ENCODE peak calls at places on chromosomes 5 and 9, in ten cellular contexts. One of them, this sample, is unnamed.

GRCh38 chr5:9233712-9234111 is 312.2 kb downstream of the SEMA5A start:
- DNase-seq in cardiac muscle cell: peak; percentile 19
- DNase-seq in uterus: no peak
- DNase-seq in heart left ventricle: no peak
- DNase-seq in BJ: peak; percentile 31
- DNase-seq in IMR-90: peak; percentile 51
- DNase-seq in testis: no peak
- DNase-seq in Peyer's patch: no peak
- DNase-seq in ovary: no peak
- DNase-seq in colonic mucosa: no peak
- DNase-seq in this sample: no peak

GRCh38 chr5:142872795-142873194 is 102.6 kb downstream of the ARHGAP26 start:
- DNase-seq in ovary: no peak
- DNase-seq in cardiac muscle cell: peak; percentile 47
- DNase-seq in colonic mucosa: peak; percentile 72
- DNase-seq in IMR-90: peak; percentile 65
- DNase-seq in heart left ventricle: no peak
- DNase-seq in uterus: no peak
- DNase-seq in testis: no peak
- DNase-seq in BJ: no peak
- DNase-seq in Peyer's patch: peak; percentile 72
- DNase-seq in this sample: peak; percentile 59

GRCh38 chr5:109844148-109844547 is 154.4 kb downstream of the MAN2A1 start:
- DNase-seq in IMR-90: peak; percentile 28
- DNase-seq in Peyer's patch: no peak
- DNase-seq in BJ: no peak
- DNase-seq in testis: no peak
- DNase-seq in cardiac muscle cell: peak; percentile 14
- DNase-seq in colonic mucosa: no peak
- DNase-seq in uterus: no peak
- DNase-seq in ovary: no peak
- DNase-seq in heart left ventricle: no peak
- DNase-seq in this sample: no peak

GRCh38 chr9:6605202-6605601 is 40.3 kb downstream of the GLDC start:
- DNase-seq in ovary: no peak
- DNase-seq in Peyer's patch: no peak
- DNase-seq in BJ: no peak
- DNase-seq in uterus: no peak
- DNase-seq in cardiac muscle cell: no peak
- DNase-seq in colonic mucosa: no peak
- DNase-seq in IMR-90: no peak
- DNase-seq in heart left ventricle: no peak
- DNase-seq in testis: no peak
- DNase-seq in this sample: no peak

GRCh38 chr5:12023614-12024241 is 119.5 kb upstream of the CTNND2 start:
- DNase-seq in uterus: no peak
- DNase-seq in heart left ventricle: no peak
- DNase-seq in colonic mucosa: no peak
- DNase-seq in Peyer's patch: no peak
- DNase-seq in testis: no peak
- DNase-seq in ovary: no peak
- DNase-seq in IMR-90: peak; percentile 27
- DNase-seq in BJ: no peak
- DNase-seq in cardiac muscle cell: peak; percentile 38
- DNase-seq in this sample: no peak

GRCh38 chr5:76870046-76870445 is 20.2 kb downstream of the S100Z start:
- DNase-seq in ovary: no peak
- DNase-seq in heart left ventricle: no peak
- DNase-seq in IMR-90: peak; percentile 6
- DNase-seq in testis: no peak
- DNase-seq in colonic mucosa: no peak
- DNase-seq in uterus: no peak
- DNase-seq in cardiac muscle cell: no peak
- DNase-seq in Peyer's patch: no peak
- DNase-seq in BJ: peak; percentile 15
- DNase-seq in this sample: no peak

GRCh38 chr5:167063788-167064187 is 1227.7 kb upstream of the WWC1 start:
- DNase-seq in uterus: no peak
- DNase-seq in testis: no peak
- DNase-seq in ovary: no peak
- DNase-seq in heart left ventricle: no peak
- DNase-seq in Peyer's patch: no peak
- DNase-seq in cardiac muscle cell: no peak
- DNase-seq in BJ: no peak
- DNase-seq in colonic mucosa: no peak
- DNase-seq in IMR-90: no peak
- DNase-seq in this sample: no peak

GRCh38 chr9:128636024-128636390 is 20.6 kb downstream of the DYNC2I2 start:
- DNase-seq in cardiac muscle cell: peak; percentile 10
- DNase-seq in uterus: peak; percentile 50
- DNase-seq in Peyer's patch: peak; percentile 84
- DNase-seq in heart left ventricle: peak; percentile 83
- DNase-seq in testis: peak; percentile 43
- DNase-seq in colonic mucosa: peak; percentile 71
- DNase-seq in IMR-90: no peak
- DNase-seq in ovary: peak; percentile 64
- DNase-seq in BJ: no peak
- DNase-seq in this sample: no peak

GRCh38 chr5:163248333-163248732 is 189.1 kb upstream of the CCNG1 start:
- DNase-seq in BJ: no peak
- DNase-seq in colonic mucosa: no peak
- DNase-seq in heart left ventricle: no peak
- DNase-seq in cardiac muscle cell: no peak
- DNase-seq in uterus: no peak
- DNase-seq in Peyer's patch: no peak
- DNase-seq in IMR-90: no peak
- DNase-seq in testis: no peak
- DNase-seq in ovary: no peak
- DNase-seq in this sample: no peak

GRCh38 chr9:6938873-6939272 is 181.1 kb downstream of the KDM4C start:
- DNase-seq in testis: no peak
- DNase-seq in BJ: peak; percentile 24
- DNase-seq in IMR-90: peak; percentile 24
- DNase-seq in heart left ventricle: no peak
- DNase-seq in uterus: no peak
- DNase-seq in cardiac muscle cell: no peak
- DNase-seq in Peyer's patch: no peak
- DNase-seq in ovary: no peak
- DNase-seq in colonic mucosa: no peak
- DNase-seq in this sample: no peak

GRCh38 chr9:136703231-136703870 is 9.0 kb upstream of the DIPK1B start:
- DNase-seq in ovary: no peak
- DNase-seq in colonic mucosa: no peak
- DNase-seq in heart left ventricle: no peak
- DNase-seq in testis: no peak
- DNase-seq in BJ: no peak
- DNase-seq in Peyer's patch: no peak
- DNase-seq in IMR-90: no peak
- DNase-seq in uterus: no peak
- DNase-seq in cardiac muscle cell: no peak
- DNase-seq in this sample: no peak

GRCh38 chr5:142245776-142246175 is 79.0 kb downstream of the SPRY4 start:
- DNase-seq in IMR-90: no peak
- DNase-seq in ovary: no peak
- DNase-seq in uterus: no peak
- DNase-seq in testis: no peak
- DNase-seq in cardiac muscle cell: peak; percentile 32
- DNase-seq in BJ: no peak
- DNase-seq in Peyer's patch: no peak
- DNase-seq in heart left ventricle: no peak
- DNase-seq in colonic mucosa: no peak
- DNase-seq in this sample: no peak

GRCh38 chr9:4973902-4974301 is 11.2 kb upstream of the JAK2 start:
- DNase-seq in cardiac muscle cell: peak; percentile 53
- DNase-seq in Peyer's patch: no peak
- DNase-seq in ovary: no peak
- DNase-seq in colonic mucosa: no peak
- DNase-seq in heart left ventricle: no peak
- DNase-seq in uterus: no peak
- DNase-seq in BJ: no peak
- DNase-seq in IMR-90: no peak
- DNase-seq in testis: no peak
- DNase-seq in this sample: no peak

DNA sequence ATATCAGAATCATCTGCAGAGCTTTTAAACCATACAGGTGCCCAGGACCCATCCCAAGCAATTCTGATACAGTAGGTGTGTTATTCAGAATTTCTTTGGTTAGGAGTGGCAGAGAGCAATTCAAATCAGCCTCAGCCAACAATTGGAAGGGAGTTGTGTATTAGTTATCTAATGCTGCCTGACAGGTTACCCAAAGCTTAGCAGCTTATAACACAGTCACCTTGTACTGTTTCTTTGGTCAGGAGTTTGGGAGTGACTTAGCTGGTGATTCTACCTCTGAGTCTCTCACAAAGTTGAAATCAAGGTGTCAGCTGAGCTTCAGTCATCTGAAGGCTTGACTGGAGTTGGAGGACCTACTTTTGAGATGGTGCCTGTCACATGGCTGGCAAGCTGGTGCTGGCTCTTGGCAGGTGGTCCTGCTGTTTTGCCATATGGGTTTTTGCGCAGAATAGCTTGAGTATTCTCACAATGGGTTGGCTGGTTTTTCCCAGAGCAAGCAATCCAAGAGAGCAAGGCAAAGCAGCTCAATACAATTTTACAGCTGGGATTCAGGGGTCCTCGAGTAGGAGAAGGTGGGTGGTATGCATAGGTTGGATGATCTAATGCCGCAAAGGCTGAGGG is 18.7 kb upstream of the CARNMT1 start:
- DNase-seq in BJ: no peak
- DNase-seq in uterus: no peak
- DNase-seq in heart left ventricle: no peak
- DNase-seq in Peyer's patch: no peak
- DNase-seq in colonic mucosa: no peak
- DNase-seq in cardiac muscle cell: no peak
- DNase-seq in testis: no peak
- DNase-seq in ovary: no peak
- DNase-seq in IMR-90: no peak
- DNase-seq in this sample: no peak
- TF ChIP-seq CTCF in BJ: no peak
- TF ChIP-seq CTCF in uterus: no peak
- TF ChIP-seq CTCF in heart left ventricle: no peak
- TF ChIP-seq CTCF in Peyer's patch: no peak
- TF ChIP-seq CTCF in colonic mucosa: no peak
- TF ChIP-seq CTCF in cardiac muscle cell: no peak
- TF ChIP-seq CTCF in testis: no peak
- TF ChIP-seq CTCF in ovary: no peak
- TF ChIP-seq CTCF in IMR-90: no peak
- TF ChIP-seq CTCF in this sample: no peak

GRCh38 chr5:95285406-95285761 is 490 bp upstream of the MCTP1 start:
- DNase-seq in ovary: no peak
- DNase-seq in uterus: no peak
- DNase-seq in colonic mucosa: no peak
- DNase-seq in cardiac muscle cell: no peak
- DNase-seq in testis: no peak
- DNase-seq in BJ: no peak
- DNase-seq in Peyer's patch: no peak
- DNase-seq in IMR-90: no peak
- DNase-seq in heart left ventricle: no peak
- DNase-seq in this sample: no peak

GRCh38 chr5:95283022-95283615 is 1.8 kb downstream of the MCTP1 start:
- DNase-seq in colonic mucosa: no peak
- DNase-seq in ovary: no peak
- DNase-seq in Peyer's patch: no peak
- DNase-seq in heart left ventricle: no peak
- DNase-seq in uterus: no peak
- DNase-seq in IMR-90: no peak
- DNase-seq in BJ: no peak
- DNase-seq in cardiac muscle cell: no peak
- DNase-seq in testis: no peak
- DNase-seq in this sample: no peak

GRCh38 chr5:95281211-95281610 is 3.7 kb downstream of the MCTP1 start:
- DNase-seq in IMR-90: peak; percentile 1
- DNase-seq in testis: no peak
- DNase-seq in uterus: no peak
- DNase-seq in heart left ventricle: no peak
- DNase-seq in Peyer's patch: no peak
- DNase-seq in cardiac muscle cell: peak; percentile 5
- DNase-seq in BJ: no peak
- DNase-seq in ovary: no peak
- DNase-seq in colonic mucosa: no peak
- DNase-seq in this sample: peak; percentile 51

GRCh38 chr5:95283761-95284511 is 958 bp downstream of the MCTP1 start:
- DNase-seq in BJ: no peak
- DNase-seq in ovary: peak; percentile 13
- DNase-seq in uterus: no peak
- DNase-seq in heart left ventricle: peak; percentile 65
- DNase-seq in testis: peak; percentile 26
- DNase-seq in IMR-90: no peak
- DNase-seq in colonic mucosa: peak; percentile 21
- DNase-seq in Peyer's patch: peak; percentile 52
- DNase-seq in cardiac muscle cell: peak; percentile 8
- DNase-seq in this sample: no peak

GRCh38 chr5:95284512-95285405 is at the start of gene MCTP1:
- DNase-seq in heart left ventricle: peak; percentile 64
- DNase-seq in testis: peak; percentile 48
- DNase-seq in BJ: no peak
- DNase-seq in Peyer's patch: peak; percentile 50
- DNase-seq in ovary: peak; percentile 12
- DNase-seq in uterus: no peak
- DNase-seq in IMR-90: no peak
- DNase-seq in colonic mucosa: no peak
- DNase-seq in cardiac muscle cell: peak; percentile 10
- DNase-seq in this sample: no peak
- H3K36me3 ChIP-seq in heart left ventricle: no peaks in the 10 kb centered on the region
- H3K36me3 ChIP-seq in testis: no peaks in the 10 kb centered on the region
- H3K36me3 ChIP-seq in BJ: no peaks in the 10 kb centered on the region
- H3K36me3 ChIP-seq in Peyer's patch: no peaks in the 10 kb centered on the region
- H3K36me3 ChIP-seq in ovary: no peaks in the 10 kb centered on the region
- H3K36me3 ChIP-seq in uterus: no peaks in the 10 kb centered on the region
- H3K36me3 ChIP-seq in IMR-90: no peaks in the 10 kb centered on the region
- H3K36me3 ChIP-seq in colonic mucosa: no peaks in the 10 kb centered on the region
- H3K36me3 ChIP-seq in cardiac muscle cell: no peaks in the 10 kb centered on the region
- H3K36me3 ChIP-seq in this sample: no peaks in the 10 kb centered on the region

DNA sequence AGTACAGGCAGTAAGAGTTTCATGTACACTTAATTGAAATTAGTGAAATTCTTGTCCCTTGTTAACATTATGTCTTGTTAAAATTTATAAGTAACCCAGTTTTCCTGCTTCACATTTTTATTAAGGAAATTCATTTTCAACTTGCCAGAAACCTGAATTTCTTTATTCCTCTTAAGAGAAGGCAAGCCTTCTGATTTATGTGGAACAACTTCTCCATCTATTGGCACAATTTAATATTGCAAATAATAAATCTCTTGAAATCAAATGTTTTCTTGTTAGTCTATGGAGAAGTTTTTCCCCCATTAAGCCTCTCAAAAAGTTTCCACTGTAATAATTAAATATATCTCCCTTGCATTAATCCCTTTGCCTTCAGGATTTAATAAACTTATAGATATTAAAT is 33.8 kb upstream of the ACO1 start:
- DNase-seq in BJ: no peak
- DNase-seq in uterus: no peak
- DNase-seq in cardiac muscle cell: peak; percentile 55
- DNase-seq in IMR-90: peak; percentile 17
- DNase-seq in ovary: no peak
- DNase-seq in colonic mucosa: no peak
- DNase-seq in testis: no peak
- DNase-seq in Peyer's patch: no peak
- DNase-seq in heart left ventricle: no peak
- DNase-seq in this sample: no peak
- TF ChIP-seq CTCF in BJ: no peak
- TF ChIP-seq CTCF in uterus: peak; percentile 36
- TF ChIP-seq CTCF in cardiac muscle cell: peak; percentile 26
- TF ChIP-seq CTCF in IMR-90: peak; percentile 35
- TF ChIP-seq CTCF in ovary: no peak
- TF ChIP-seq CTCF in colonic mucosa: no peak
- TF ChIP-seq CTCF in testis: no peak
- TF ChIP-seq CTCF in Peyer's patch: no peak
- TF ChIP-seq CTCF in heart left ventricle: peak; percentile 35
- TF ChIP-seq CTCF in this sample: no peak

GRCh38 chr9:35685506-35685905 is 4.2 kb downstream of the TPM2 start:
- DNase-seq in heart left ventricle: no peak
- DNase-seq in ovary: no peak
- DNase-seq in IMR-90: no peak
- DNase-seq in colonic mucosa: no peak
- DNase-seq in cardiac muscle cell: no peak
- DNase-seq in Peyer's patch: no peak
- DNase-seq in uterus: no peak
- DNase-seq in BJ: no peak
- DNase-seq in testis: no peak
- DNase-seq in this sample: no peak
- H3K36me3 ChIP-seq in heart left ventricle: peaks cover 47% of the 10 kb centered on the region
- H3K36me3 ChIP-seq in ovary: no peaks in the 10 kb centered on the region
- H3K36me3 ChIP-seq in IMR-90: peaks cover 67% of the 10 kb centered on the region
- H3K36me3 ChIP-seq in colonic mucosa: no peaks in the 10 kb centered on the region
- H3K36me3 ChIP-seq in cardiac muscle cell: peaks cover 36% of the 10 kb centered on the region
- H3K36me3 ChIP-seq in Peyer's patch: peaks cover 8% of the 10 kb centered on the region
- H3K36me3 ChIP-seq in uterus: no peaks in the 10 kb centered on the region
- H3K36me3 ChIP-seq in BJ: peaks cover 52% of the 10 kb centered on the region
- H3K36me3 ChIP-seq in testis: no peaks in the 10 kb centered on the region
- H3K36me3 ChIP-seq in this sample: peaks cover 2% of the 10 kb centered on the region

This sample was measured in kidney epithelial cell.